ENCODE peak calls at places on chromosomes 1 and 21, in six cellular contexts. M, Z, D, N, F and I are unnamed samples.
A peak's percentile ranks its signal among the peaks of the same experiment; 100 is the strongest.

GRCh38 chr1:9052272-9053049 is 17.0 kb downstream of the SLC2A5 start:
- DNase-seq in M (no peak), Z (no peak), D (no peak), N (no peak), F (no peak), I (no peak)

GRCh38 chr1:85240174-85240601 is 19.3 kb downstream of the C1orf52 start:
- DNase-seq in M (no peak), Z (no peak), D (no peak), N (no peak), F (no peak), I (peak; percentile 43)

GRCh38 chr1:29599071-29599470 is 362.7 kb downstream of the PTPRU start:
- DNase-seq in M (no peak), Z (no peak), D (no peak), N (no peak), F (no peak), I (no peak)

GRCh38 chr21:25370311-25370744 is 237.0 kb downstream of the MRPL39 start:
- DNase-seq in M (no peak), Z (peak; percentile 31), D (peak; percentile 99), N (no peak), F (no peak), I (peak; percentile 89)

GRCh38 chr1:35573198-35573775 is at the start of gene TFAP2E:
- DNase-seq in M (no peak), Z (no peak), D (peak; percentile 20), N (peak; percentile 36), F (no peak), I (peak; percentile 59)

GRCh38 chr1:36693116-36693515 is 210.4 kb upstream of the CSF3R start:
- DNase-seq in M (no peak), Z (no peak), D (no peak), N (no peak), F (no peak), I (no peak)

GRCh38 chr1:15304708-15305326 is 57.8 kb downstream of the FHAD1 start:
- DNase-seq in M (peak; percentile 51), Z (peak; percentile 85), D (peak; percentile 49), N (peak; percentile 37), F (peak; percentile 39), I (peak; percentile 78)

GRCh38 chr1:194447635-194448034 is 1261.2 kb upstream of the B3GALT2 start:
- DNase-seq in M (no peak), Z (no peak), D (no peak), N (no peak), F (no peak), I (peak; percentile 20)

DNA sequence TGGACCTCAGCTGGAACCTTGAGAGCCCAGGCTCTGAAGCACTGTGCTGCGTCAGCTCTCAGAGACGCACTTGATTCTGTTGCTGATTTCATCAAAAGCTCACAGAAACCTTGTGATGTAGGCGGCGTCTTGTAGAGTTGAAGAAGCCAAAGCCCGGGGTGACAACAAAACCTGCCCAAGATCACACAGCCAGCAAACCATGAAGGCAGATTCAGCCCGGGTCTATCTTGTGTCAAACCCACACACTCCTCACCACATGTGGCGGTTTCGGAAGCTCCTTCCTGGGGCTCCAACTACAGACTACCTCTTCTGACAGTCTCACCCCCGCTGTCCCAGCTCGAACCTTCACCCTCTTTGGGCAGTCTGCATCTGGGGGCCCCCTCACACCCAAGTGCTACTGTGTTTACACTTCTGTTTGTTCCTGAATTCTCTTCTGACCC is 50.4 kb downstream of the TENT5C start:
- DNase-seq in M (no peak), Z (no peak), D (no peak), N (no peak), F (peak; percentile 89), I (no peak)
- H3K4me3 ChIP-seq in M (no peak overlapping the region), Z (no peak overlapping the region), D (no peak overlapping the region), N (no peak overlapping the region), F (peak overlapping the region; percentile 54), I (no peak overlapping the region)

DNA sequence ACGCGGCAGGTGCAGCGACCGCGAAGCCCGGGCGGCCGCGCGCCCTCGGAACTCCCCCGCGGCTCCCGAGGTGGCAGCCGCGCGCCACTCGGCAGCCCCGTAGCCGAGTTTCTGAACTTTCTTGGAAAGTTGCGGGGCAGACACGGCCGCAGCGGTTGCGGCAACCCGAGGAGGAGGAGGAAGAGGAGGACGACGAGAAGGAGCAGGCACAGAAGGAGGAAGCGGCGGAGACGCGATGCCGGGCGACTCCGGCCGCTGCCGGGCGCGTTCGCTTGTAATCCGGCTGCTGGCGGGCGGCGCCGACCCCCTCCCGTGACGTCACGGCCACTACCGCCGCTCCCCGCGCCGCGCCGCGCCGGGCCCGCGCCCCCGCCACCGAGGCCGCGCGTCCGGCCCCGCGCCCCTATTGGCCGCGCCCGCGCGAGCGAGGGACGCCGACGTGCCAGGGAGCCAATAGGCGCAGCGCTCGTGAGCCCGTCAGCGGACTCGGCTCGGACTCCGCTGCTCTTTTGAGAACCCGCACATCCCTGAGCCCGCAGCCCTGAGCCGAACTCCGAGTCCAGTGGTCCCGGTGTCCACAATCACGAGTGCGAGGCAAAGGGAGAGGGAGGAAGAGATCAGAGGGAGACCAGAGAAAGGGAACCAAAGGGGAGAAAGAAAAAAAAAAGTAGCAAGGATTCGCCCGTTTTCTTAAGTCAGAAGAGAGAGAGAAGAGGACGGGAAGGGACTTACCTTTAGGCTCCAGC is 736 bp upstream of the BARHL2 start:
- DNase-seq in M (no peak), Z (peak; percentile 51), D (peak; percentile 34), N (no peak), F (no peak), I (no peak)
- H3K4me3 ChIP-seq in M (peak overlapping the region; percentile 55), Z (peak overlapping the region; percentile 67), D (peak overlapping the region; percentile 27), N (peak overlapping the region; percentile 59), F (no peak overlapping the region), I (peak overlapping the region; percentile 8)

GRCh38 chr1:154953611-154954038 is 2.3 kb downstream of the PBXIP1 start:
- DNase-seq in M (no peak), Z (no peak), D (no peak), N (no peak), F (no peak), I (no peak)
- H3K4me3 ChIP-seq in M (no peak overlapping the region), Z (no peak overlapping the region), D (no peak overlapping the region), N (peak overlapping the region; percentile 71), F (peak overlapping the region; percentile 91), I (no peak overlapping the region)

GRCh38 chr1:218430346-218430745 is 85.2 kb downstream of the TGFB2 start:
- DNase-seq in M (no peak), Z (no peak), D (no peak), N (no peak), F (no peak), I (no peak)

GRCh38 chr1:218429301-218429700 is 84.2 kb downstream of the TGFB2 start:
- DNase-seq in M (no peak), Z (no peak), D (no peak), N (no peak), F (no peak), I (no peak)

GRCh38 chr1:218424528-218424927 is 79.4 kb downstream of the TGFB2 start:
- DNase-seq in M (no peak), Z (no peak), D (no peak), N (no peak), F (no peak), I (no peak)

GRCh38 chr1:218425647-218426342 is 80.7 kb downstream of the TGFB2 start:
- DNase-seq in M (no peak), Z (no peak), D (peak; percentile 90), N (no peak), F (no peak), I (peak; percentile 91)

DNA sequence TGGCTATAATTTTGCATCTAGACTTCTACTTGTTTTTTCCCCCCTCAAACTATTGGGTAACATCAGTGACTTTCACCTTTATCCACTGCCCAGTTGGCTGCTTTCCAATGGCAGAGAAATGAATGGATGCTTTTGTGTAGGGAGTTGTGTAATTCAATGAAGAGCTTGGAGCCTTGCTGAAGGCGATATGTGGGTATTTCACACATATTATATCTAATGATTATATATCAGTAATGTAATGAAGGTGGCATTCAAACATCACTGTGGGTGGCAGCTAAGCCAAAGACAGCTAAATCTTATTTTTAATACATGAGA is 81.2 kb downstream of the TGFB2 start:
- DNase-seq in M (no peak), Z (peak; percentile 35), D (peak; percentile 76), N (no peak), F (no peak), I (peak; percentile 70)
- H3K4me3 ChIP-seq in M (no peak overlapping the region), Z (no peak overlapping the region), D (no peak overlapping the region), N (no peak overlapping the region), F (no peak overlapping the region), I (no peak overlapping the region)

GRCh38 chr1:62809788-62810187 is 25.9 kb downstream of the ATG4C start:
- DNase-seq in M (no peak), Z (no peak), D (no peak), N (no peak), F (no peak), I (no peak)

GRCh38 chr1:62810420-62811274 is 26.7 kb downstream of the ATG4C start:
- DNase-seq in M (no peak), Z (no peak), D (no peak), N (no peak), F (no peak), I (no peak)
- H3K4me3 ChIP-seq in M (no peak overlapping the region), Z (no peak overlapping the region), D (no peak overlapping the region), N (no peak overlapping the region), F (no peak overlapping the region), I (no peak overlapping the region)

GRCh38 chr1:27343639-27344025 is 1.8 kb downstream of the SYTL1 start:
- DNase-seq in M (no peak), Z (no peak), D (no peak), N (no peak), F (no peak), I (no peak)
- H3K4me3 ChIP-seq in M (no peak overlapping the region), Z (no peak overlapping the region), D (no peak overlapping the region), N (no peak overlapping the region), F (peak overlapping the region; percentile 87), I (peak overlapping the region; percentile 98)

DNA sequence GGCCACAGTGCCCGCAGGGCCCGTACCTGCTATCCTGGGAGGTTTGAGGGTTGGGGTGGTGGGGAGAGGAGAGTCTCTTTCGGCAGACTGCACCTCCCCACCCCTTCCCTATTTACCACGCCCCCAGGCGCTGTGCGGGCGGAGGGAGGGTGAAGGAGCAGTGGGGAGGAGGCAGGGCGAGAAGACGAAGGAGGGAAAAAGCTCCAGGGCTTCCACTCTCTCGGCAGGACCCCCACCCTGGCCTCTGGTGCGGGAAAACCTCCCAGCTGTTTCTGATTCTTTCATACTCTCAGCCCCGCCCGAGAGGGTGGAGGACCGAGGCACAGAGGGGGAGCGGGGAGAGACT is 896 bp upstream of the WNT2B start:
- DNase-seq in M (no peak), Z (peak; percentile 46), D (no peak), N (no peak), F (peak; percentile 9), I (no peak)
- H3K4me3 ChIP-seq in M (peak overlapping the region; percentile 72), Z (peak overlapping the region; percentile 67), D (peak overlapping the region; percentile 51), N (peak overlapping the region; percentile 68), F (peak overlapping the region; percentile 52), I (peak overlapping the region; percentile 37)

DNA sequence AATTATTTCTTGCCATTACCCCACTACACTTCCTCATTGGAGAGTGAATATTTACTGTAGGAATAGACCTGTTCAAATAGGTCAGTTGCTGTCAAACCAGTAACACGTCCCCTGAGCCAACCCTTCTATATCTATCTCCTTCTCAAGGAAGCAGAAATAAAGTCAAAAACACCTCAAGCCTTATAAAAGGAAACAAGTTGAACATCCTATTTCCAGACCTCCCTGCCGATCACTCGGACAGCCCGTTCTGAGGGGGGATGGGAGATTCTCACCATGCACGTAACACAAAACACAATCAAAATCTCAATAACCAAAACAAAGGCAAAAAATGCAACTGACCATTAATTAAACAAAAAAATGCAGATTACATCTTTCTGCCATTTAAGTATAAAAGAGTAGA is 121.5 kb upstream of the KRTAP19-8 start:
- DNase-seq in M (no peak), Z (no peak), D (no peak), N (no peak), F (no peak), I (no peak)
- H3K4me3 ChIP-seq in M (no peak overlapping the region), Z (no peak overlapping the region), D (no peak overlapping the region), N (no peak overlapping the region), F (peak overlapping the region; percentile 86), I (no peak overlapping the region)